ENCODE peak calls at places on chromosomes 12 and 14, in ten cellular contexts. One of them, this sample, is unnamed.

GRCh38 chr12:47014474-47014873 is 64.9 kb upstream of the PCED1B start:
- DNase-seq in AG04450: peak
- DNase-seq in PC-3: peak
- DNase-seq in central memory CD8-positive, alpha-beta T cell: no peak
- DNase-seq in fibroblast of lung: peak
- DNase-seq in activated CD8-positive, alpha-beta memory T cell treated with anti-CD3 and anti-CD28 coated beads for 1 hour: no peak
- DNase-seq in right atrium auricular region: no peak
- DNase-seq in neural crest cell: no peak
- DNase-seq in mucosa of descending colon: no peak
- DNase-seq in stimulated activated CD4-positive, alpha-beta T cell treated with anti-CD3 and anti-CD28 coated beads, Interleukin-2, amount 100 ng/mL, for 48 hours: no peak
- DNase-seq in this sample: peak

GRCh38 chr14:75068294-75069020 is 984 bp upstream of the ZC2HC1C start:
- DNase-seq in AG04450: no peak
- DNase-seq in PC-3: no peak
- DNase-seq in central memory CD8-positive, alpha-beta T cell: no peak
- DNase-seq in fibroblast of lung: no peak
- DNase-seq in activated CD8-positive, alpha-beta memory T cell treated with anti-CD3 and anti-CD28 coated beads for 1 hour: no peak
- DNase-seq in right atrium auricular region: no peak
- DNase-seq in neural crest cell: no peak
- DNase-seq in mucosa of descending colon: no peak
- DNase-seq in stimulated activated CD4-positive, alpha-beta T cell treated with anti-CD3 and anti-CD28 coated beads, Interleukin-2, amount 100 ng/mL, for 48 hours: no peak
- DNase-seq in this sample: no peak

GRCh38 chr12:133233993-133234564 is 1.6 kb downstream of the ANHX start:
- DNase-seq in AG04450: no peak
- DNase-seq in PC-3: no peak
- DNase-seq in central memory CD8-positive, alpha-beta T cell: no peak
- DNase-seq in fibroblast of lung: no peak
- DNase-seq in activated CD8-positive, alpha-beta memory T cell treated with anti-CD3 and anti-CD28 coated beads for 1 hour: no peak
- DNase-seq in right atrium auricular region: no peak
- DNase-seq in neural crest cell: no peak
- DNase-seq in mucosa of descending colon: no peak
- DNase-seq in stimulated activated CD4-positive, alpha-beta T cell treated with anti-CD3 and anti-CD28 coated beads, Interleukin-2, amount 100 ng/mL, for 48 hours: no peak
- DNase-seq in this sample: no peak

GRCh38 chr12:123071401-123072304 is 79.2 kb downstream of the PITPNM2 start:
- DNase-seq in AG04450: no peak
- DNase-seq in PC-3: no peak
- DNase-seq in central memory CD8-positive, alpha-beta T cell: no peak
- DNase-seq in fibroblast of lung: peak
- DNase-seq in activated CD8-positive, alpha-beta memory T cell treated with anti-CD3 and anti-CD28 coated beads for 1 hour: no peak
- DNase-seq in right atrium auricular region: peak
- DNase-seq in neural crest cell: no peak
- DNase-seq in mucosa of descending colon: no peak
- DNase-seq in stimulated activated CD4-positive, alpha-beta T cell treated with anti-CD3 and anti-CD28 coated beads, Interleukin-2, amount 100 ng/mL, for 48 hours: no peak
- DNase-seq in this sample: no peak

GRCh38 chr12:116620801-116621593 is 61.8 kb downstream of the MAP1LC3B2 start:
- DNase-seq in AG04450: no peak
- DNase-seq in PC-3: no peak
- DNase-seq in central memory CD8-positive, alpha-beta T cell: no peak
- DNase-seq in fibroblast of lung: no peak
- DNase-seq in activated CD8-positive, alpha-beta memory T cell treated with anti-CD3 and anti-CD28 coated beads for 1 hour: no peak
- DNase-seq in right atrium auricular region: no peak
- DNase-seq in neural crest cell: no peak
- DNase-seq in mucosa of descending colon: no peak
- DNase-seq in stimulated activated CD4-positive, alpha-beta T cell treated with anti-CD3 and anti-CD28 coated beads, Interleukin-2, amount 100 ng/mL, for 48 hours: no peak
- DNase-seq in this sample: no peak

GRCh38 chr14:92323031-92323915 is at the start of gene SLC24A4:
- DNase-seq in AG04450: no peak
- DNase-seq in PC-3: no peak
- DNase-seq in central memory CD8-positive, alpha-beta T cell: no peak
- DNase-seq in fibroblast of lung: no peak
- DNase-seq in activated CD8-positive, alpha-beta memory T cell treated with anti-CD3 and anti-CD28 coated beads for 1 hour: no peak
- DNase-seq in right atrium auricular region: no peak
- DNase-seq in neural crest cell: no peak
- DNase-seq in mucosa of descending colon: no peak
- DNase-seq in stimulated activated CD4-positive, alpha-beta T cell treated with anti-CD3 and anti-CD28 coated beads, Interleukin-2, amount 100 ng/mL, for 48 hours: no peak
- DNase-seq in this sample: no peak

GRCh38 chr14:106436310-106436905 is 910.0 kb downstream of the TMEM121 start:
- DNase-seq in AG04450: no peak
- DNase-seq in PC-3: no peak
- DNase-seq in central memory CD8-positive, alpha-beta T cell: no peak
- DNase-seq in fibroblast of lung: no peak
- DNase-seq in activated CD8-positive, alpha-beta memory T cell treated with anti-CD3 and anti-CD28 coated beads for 1 hour: peak
- DNase-seq in right atrium auricular region: no peak
- DNase-seq in neural crest cell: no peak
- DNase-seq in mucosa of descending colon: peak
- DNase-seq in stimulated activated CD4-positive, alpha-beta T cell treated with anti-CD3 and anti-CD28 coated beads, Interleukin-2, amount 100 ng/mL, for 48 hours: peak
- DNase-seq in this sample: no peak

GRCh38 chr12:95218852-95219171 is 1.2 kb downstream of the VEZT start:
- DNase-seq in AG04450: no peak
- DNase-seq in PC-3: peak
- DNase-seq in central memory CD8-positive, alpha-beta T cell: no peak
- DNase-seq in fibroblast of lung: no peak
- DNase-seq in activated CD8-positive, alpha-beta memory T cell treated with anti-CD3 and anti-CD28 coated beads for 1 hour: no peak
- DNase-seq in right atrium auricular region: no peak
- DNase-seq in neural crest cell: peak
- DNase-seq in mucosa of descending colon: peak
- DNase-seq in stimulated activated CD4-positive, alpha-beta T cell treated with anti-CD3 and anti-CD28 coated beads, Interleukin-2, amount 100 ng/mL, for 48 hours: peak
- DNase-seq in this sample: no peak

GRCh38 chr14:100332797-100333196 is 9.7 kb downstream of the SLC25A47 start:
- DNase-seq in AG04450: no peak
- DNase-seq in PC-3: no peak
- DNase-seq in central memory CD8-positive, alpha-beta T cell: no peak
- DNase-seq in fibroblast of lung: no peak
- DNase-seq in activated CD8-positive, alpha-beta memory T cell treated with anti-CD3 and anti-CD28 coated beads for 1 hour: no peak
- DNase-seq in right atrium auricular region: no peak
- DNase-seq in neural crest cell: no peak
- DNase-seq in mucosa of descending colon: no peak
- DNase-seq in stimulated activated CD4-positive, alpha-beta T cell treated with anti-CD3 and anti-CD28 coated beads, Interleukin-2, amount 100 ng/mL, for 48 hours: no peak
- DNase-seq in this sample: no peak

GRCh38 chr12:48965447-48965846 is 6.1 kb downstream of the WNT10B start:
- DNase-seq in AG04450: no peak
- DNase-seq in PC-3: no peak
- DNase-seq in central memory CD8-positive, alpha-beta T cell: no peak
- DNase-seq in fibroblast of lung: peak
- DNase-seq in activated CD8-positive, alpha-beta memory T cell treated with anti-CD3 and anti-CD28 coated beads for 1 hour: no peak
- DNase-seq in right atrium auricular region: no peak
- DNase-seq in neural crest cell: no peak
- DNase-seq in mucosa of descending colon: no peak
- DNase-seq in stimulated activated CD4-positive, alpha-beta T cell treated with anti-CD3 and anti-CD28 coated beads, Interleukin-2, amount 100 ng/mL, for 48 hours: no peak
- DNase-seq in this sample: no peak

GRCh38 chr12:5511644-5512584 is 80.0 kb downstream of the NTF3 start:
- DNase-seq in AG04450: peak
- DNase-seq in PC-3: peak
- DNase-seq in central memory CD8-positive, alpha-beta T cell: no peak
- DNase-seq in fibroblast of lung: peak
- DNase-seq in activated CD8-positive, alpha-beta memory T cell treated with anti-CD3 and anti-CD28 coated beads for 1 hour: no peak
- DNase-seq in right atrium auricular region: peak
- DNase-seq in neural crest cell: peak
- DNase-seq in mucosa of descending colon: peak
- DNase-seq in stimulated activated CD4-positive, alpha-beta T cell treated with anti-CD3 and anti-CD28 coated beads, Interleukin-2, amount 100 ng/mL, for 48 hours: no peak
- DNase-seq in this sample: no peak